ENCODE peak calls at places on chromosomes 2 and 18, in nine cellular contexts. B is bronchial epithelial cell, X is right lobe of liver, Z is colonic mucosa, L is uterus, R is body of pancreas, P is GM12865, C is fibroblast of pulmonary artery, Q is Panc1. J is an unnamed sample.

GRCh38 chr2:226673314-226673723 is 126.3 kb downstream of the IRS1 start:
- DNase-seq in L (peak), B (peak), P (no peak), Q (no peak), C (peak), X (no peak), Z (peak), R (no peak), J (peak)

GRCh38 chr2:117771969-117772630 is 42.4 kb upstream of the DDX18 start:
- DNase-seq in C (peak), Z (no peak), L (no peak), X (no peak), B (peak), Q (no peak), R (no peak), P (peak), J (peak)

GRCh38 chr2:237727363-237727762 is 71.2 kb upstream of the RBM44 start:
- DNase-seq in Q (no peak), R (no peak), P (no peak), B (peak), Z (peak), X (no peak), C (no peak), L (no peak), J (no peak)

GRCh38 chr2:30240162-30240696 is 8.9 kb downstream of the LBH start:
- DNase-seq in R (no peak), Q (no peak), L (no peak), X (no peak), B (no peak), P (no peak), Z (no peak), C (no peak), J (no peak)

GRCh38 chr2:42052702-42053481 is 5.1 kb downstream of the PKDCC start:
- DNase-seq in Z (peak), R (no peak), C (peak), X (no peak), L (peak), Q (no peak), P (no peak), B (no peak), J (no peak)

GRCh38 chr2:239893236-239893515 is 132.0 kb downstream of the NDUFA10 start:
- DNase-seq in Q (no peak), L (no peak), B (no peak), P (no peak), R (no peak), C (no peak), Z (no peak), X (no peak), J (no peak)

GRCh38 chr18:39672171-39672570 is 2106.6 kb upstream of the CELF4 start:
- DNase-seq in P (no peak), B (no peak), L (no peak), C (peak), Z (no peak), X (no peak), R (no peak), Q (no peak), J (no peak)

GRCh38 chr2:44615950-44616518 is 254.3 kb downstream of the CAMKMT start:
- DNase-seq in X (no peak), L (no peak), Z (no peak), Q (no peak), P (peak), R (no peak), C (no peak), B (no peak), J (no peak)

DNA sequence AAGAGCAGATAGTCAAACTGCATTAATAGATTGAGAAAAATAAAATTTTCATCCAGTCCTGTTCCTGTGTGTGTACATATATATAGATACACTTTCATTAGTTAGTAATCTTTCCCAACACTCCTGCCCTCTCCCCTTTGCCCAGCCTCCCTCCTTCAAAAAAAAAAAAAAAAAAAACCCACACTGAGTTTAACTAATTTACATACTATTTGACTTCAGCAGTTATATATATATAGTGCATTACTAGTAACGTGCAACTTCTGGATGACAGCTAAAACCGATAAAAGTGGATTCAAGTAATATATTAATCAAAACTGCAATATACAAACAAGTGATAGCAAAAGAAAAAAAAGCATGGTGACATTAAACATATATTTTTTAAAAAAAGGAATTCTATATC is 1.4 kb downstream of the FIGN start:
- DNase-seq in Z (no peak), L (no peak), P (no peak), X (no peak), B (no peak), C (no peak), Q (no peak), R (no peak), J (no peak)
- H3K4me3 ChIP-seq in Z (no peak), L (peak), P (no peak), X (peak), B (peak), C (peak), Q (peak), R (no peak), J (peak)

GRCh38 chr2:234286956-234287355 is 209.9 kb downstream of the ARL4C start:
- DNase-seq in B (no peak), C (no peak), R (no peak), Q (no peak), X (no peak), P (no peak), Z (no peak), L (no peak), J (no peak)
- TF ChIP-seq CTCF in B (no peak), C (no peak), R (no peak), Q (no peak), X (no peak), P (no peak), Z (no peak), L (no peak), J (no peak)

DNA sequence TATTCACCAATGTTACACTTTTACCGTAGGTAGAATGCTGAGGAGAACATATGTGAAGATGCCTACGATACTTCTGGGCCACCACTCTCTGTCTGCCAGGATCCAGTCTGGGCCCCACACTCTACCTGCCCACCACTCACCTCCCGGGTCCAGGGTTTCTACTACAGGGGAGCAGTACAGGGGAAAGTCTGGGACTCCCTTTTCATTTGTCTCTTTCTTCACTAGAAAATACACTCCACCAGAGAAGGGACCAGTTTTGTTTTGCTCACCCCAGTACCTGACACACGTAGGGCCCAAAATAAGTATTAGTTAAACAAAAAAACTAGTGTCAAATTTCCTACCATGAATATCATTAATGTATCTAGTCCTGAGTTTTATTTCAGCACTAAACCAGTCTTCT is 21.1 kb downstream of the KANSL3 start:
- DNase-seq in Z (no peak), Q (no peak), X (no peak), C (no peak), R (no peak), P (no peak), L (no peak), B (no peak), J (no peak)
- H3K4me3 ChIP-seq in Z (no peak), Q (no peak), X (no peak), C (no peak), R (no peak), P (no peak), L (no peak), B (no peak), J (no peak)

GRCh38 chr2:230864605-230865323 is at the start of gene ITM2C:
- DNase-seq in X (peak), Z (peak), P (peak), B (peak), R (peak), Q (no peak), C (peak), L (peak), J (no peak)
- TF ChIP-seq CTCF in X (peak), Z (no peak), P (peak), B (peak), R (peak), Q (peak), C (peak), L (no peak), J (peak)

GRCh38 chr2:108573070-108573469 is 38.8 kb downstream of the LIMS1 start:
- DNase-seq in P (no peak), L (no peak), R (no peak), C (peak), B (peak), Q (no peak), Z (no peak), X (no peak), J (no peak)
- H3K4me3 ChIP-seq in P (no peak), L (no peak), R (no peak), C (no peak), B (no peak), Q (no peak), Z (no peak), X (no peak), J (no peak)

GRCh38 chr2:198137733-198138132 is 333.3 kb downstream of the PLCL1 start:
- DNase-seq in B (no peak), Z (no peak), C (no peak), P (no peak), Q (no peak), L (no peak), R (no peak), X (no peak), J (no peak)
- TF ChIP-seq CTCF in B (no peak), Z (no peak), C (no peak), P (no peak), Q (peak), L (no peak), R (no peak), X (no peak), J (no peak)